ENCODE peak calls at places on chromosomes 4 and X, in five cellular contexts. One of them, this sample, is unnamed.

GRCh38 chrX:107154787-107155620 is 36.4 kb upstream of the RBM41 start:
- DNase-seq in left lung: no peak
- DNase-seq in body of pancreas: no peak
- DNase-seq in fibroblast of pulmonary artery: peak; percentile 0
- DNase-seq in ovary: no peak
- DNase-seq in this sample: no peak

GRCh38 chr4:87009095-87009648 is 74.4 kb downstream of the AFF1 start:
- DNase-seq in left lung: no peak
- DNase-seq in body of pancreas: no peak
- DNase-seq in fibroblast of pulmonary artery: no peak
- DNase-seq in ovary: no peak
- DNase-seq in this sample: no peak

GRCh38 chrX:101230636-101231035 is 11.1 kb downstream of the DRP2 start:
- DNase-seq in left lung: no peak
- DNase-seq in body of pancreas: no peak
- DNase-seq in fibroblast of pulmonary artery: no peak
- DNase-seq in ovary: no peak
- DNase-seq in this sample: no peak

GRCh38 chr4:39699676-39700409 is 1.9 kb downstream of the UBE2K start:
- DNase-seq in left lung: no peak
- DNase-seq in body of pancreas: no peak
- DNase-seq in fibroblast of pulmonary artery: peak; percentile 36
- DNase-seq in ovary: no peak
- DNase-seq in this sample: no peak

GRCh38 chrX:109472939-109473713 is 8.8 kb downstream of the GUCY2F start:
- DNase-seq in left lung: no peak
- DNase-seq in body of pancreas: no peak
- DNase-seq in fibroblast of pulmonary artery: peak; percentile 81
- DNase-seq in ovary: no peak
- DNase-seq in this sample: peak; percentile 9

GRCh38 chr4:56641494-56642051 is 39.5 kb downstream of the HOPX start:
- DNase-seq in left lung: no peak
- DNase-seq in body of pancreas: no peak
- DNase-seq in fibroblast of pulmonary artery: peak; percentile 90
- DNase-seq in ovary: no peak
- DNase-seq in this sample: no peak

GRCh38 chr4:102497986-102498385 is 3.2 kb upstream of the NFKB1 start:
- DNase-seq in left lung: no peak
- DNase-seq in body of pancreas: no peak
- DNase-seq in fibroblast of pulmonary artery: no peak
- DNase-seq in ovary: no peak
- DNase-seq in this sample: no peak

GRCh38 chr4:182575225-182575624 is 332.0 kb downstream of the TENM3 start:
- DNase-seq in left lung: no peak
- DNase-seq in body of pancreas: no peak
- DNase-seq in fibroblast of pulmonary artery: no peak
- DNase-seq in ovary: no peak
- DNase-seq in this sample: no peak

GRCh38 chrX:132292753-132293152 is 73.5 kb upstream of the RAP2C start:
- DNase-seq in left lung: no peak
- DNase-seq in body of pancreas: peak; percentile 37
- DNase-seq in fibroblast of pulmonary artery: peak; percentile 71
- DNase-seq in ovary: peak; percentile 20
- DNase-seq in this sample: peak; percentile 42

GRCh38 chrX:38138900-38139299 is 81.8 kb downstream of the SRPX start:
- DNase-seq in left lung: no peak
- DNase-seq in body of pancreas: no peak
- DNase-seq in fibroblast of pulmonary artery: no peak
- DNase-seq in ovary: no peak
- DNase-seq in this sample: no peak

GRCh38 chrX:23317799-23318724 is 16.6 kb upstream of the PTCHD1 start:
- DNase-seq in left lung: peak; percentile 51
- DNase-seq in body of pancreas: no peak
- DNase-seq in fibroblast of pulmonary artery: peak; percentile 8
- DNase-seq in ovary: no peak
- DNase-seq in this sample: peak; percentile 58

GRCh38 chr4:182310316-182310715 is 67.1 kb downstream of the TENM3 start:
- DNase-seq in left lung: no peak
- DNase-seq in body of pancreas: no peak
- DNase-seq in fibroblast of pulmonary artery: no peak
- DNase-seq in ovary: no peak
- DNase-seq in this sample: no peak

GRCh38 chr4:152054731-152055130 is 293.9 kb upstream of the GATB start:
- DNase-seq in left lung: no peak
- DNase-seq in body of pancreas: no peak
- DNase-seq in fibroblast of pulmonary artery: no peak
- DNase-seq in ovary: no peak
- DNase-seq in this sample: no peak

GRCh38 chrX:46903458-46904242 is 8.6 kb upstream of the JADE3 start:
- DNase-seq in left lung: peak; percentile 84
- DNase-seq in body of pancreas: peak; percentile 89
- DNase-seq in fibroblast of pulmonary artery: peak; percentile 76
- DNase-seq in ovary: peak; percentile 81
- DNase-seq in this sample: peak; percentile 56

GRCh38 chr4:10529256-10529890 is 72.1 kb upstream of the ZNF518B start:
- DNase-seq in left lung: no peak
- DNase-seq in body of pancreas: no peak
- DNase-seq in fibroblast of pulmonary artery: peak; percentile 72
- DNase-seq in ovary: no peak
- DNase-seq in this sample: no peak

DNA sequence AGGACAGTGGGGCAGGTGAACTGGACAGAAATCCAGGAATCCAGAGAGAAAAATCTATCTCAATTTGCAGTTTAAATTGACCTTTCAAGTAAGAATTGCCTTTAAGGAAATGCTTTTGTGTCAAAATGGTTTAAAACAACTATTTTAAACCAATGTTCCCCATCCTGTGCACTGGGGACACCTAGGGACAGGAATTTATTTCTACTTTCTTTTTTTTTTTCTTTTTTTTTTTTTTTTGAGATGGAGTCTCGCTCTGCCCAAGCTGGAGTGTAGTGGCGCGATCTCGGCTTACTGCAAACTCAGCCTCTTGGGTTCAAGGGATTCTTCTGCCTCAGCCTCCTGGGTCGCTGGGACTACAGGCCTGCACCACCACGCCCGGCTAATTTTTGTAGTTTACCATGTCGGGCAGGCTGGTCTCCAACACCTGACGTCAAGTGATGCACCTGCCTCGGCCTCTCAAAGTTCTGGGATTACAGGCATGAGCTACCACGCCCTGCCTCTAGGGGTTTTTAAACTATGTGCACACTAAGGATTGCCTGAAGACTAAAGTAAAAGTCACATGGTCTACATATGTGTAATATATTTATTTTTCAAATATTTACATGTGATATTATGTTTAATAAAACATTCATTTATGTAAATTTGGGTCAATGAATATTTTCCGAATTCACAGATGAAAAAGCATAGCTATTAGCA is 1213.4 kb downstream of the STIM2 start:
- DNase-seq in left lung: no peak
- DNase-seq in body of pancreas: no peak
- DNase-seq in fibroblast of pulmonary artery: no peak
- DNase-seq in ovary: no peak
- DNase-seq in this sample: no peak
- TF ChIP-seq CTCF in left lung: no peak
- TF ChIP-seq CTCF in body of pancreas: no peak
- TF ChIP-seq CTCF in fibroblast of pulmonary artery: peak; percentile 1
- TF ChIP-seq CTCF in ovary: no peak
- TF ChIP-seq CTCF in this sample: no peak

GRCh38 chr4:132076829-132077228 is 1072.3 kb upstream of the PCDH10 start:
- DNase-seq in left lung: no peak
- DNase-seq in body of pancreas: no peak
- DNase-seq in fibroblast of pulmonary artery: no peak
- DNase-seq in ovary: no peak
- DNase-seq in this sample: no peak
- TF ChIP-seq CTCF in left lung: no peak
- TF ChIP-seq CTCF in body of pancreas: no peak
- TF ChIP-seq CTCF in fibroblast of pulmonary artery: peak; percentile 5
- TF ChIP-seq CTCF in ovary: no peak
- TF ChIP-seq CTCF in this sample: no peak

GRCh38 chr4:164977243-164978164 is at the start of gene TRIM61:
- DNase-seq in left lung: peak; percentile 84
- DNase-seq in body of pancreas: peak; percentile 27
- DNase-seq in fibroblast of pulmonary artery: peak; percentile 55
- DNase-seq in ovary: peak; percentile 52
- DNase-seq in this sample: peak; percentile 79
- TF ChIP-seq CTCF in left lung: no peak
- TF ChIP-seq CTCF in body of pancreas: no peak
- TF ChIP-seq CTCF in fibroblast of pulmonary artery: no peak
- TF ChIP-seq CTCF in ovary: no peak
- TF ChIP-seq CTCF in this sample: peak; percentile 24

DNA sequence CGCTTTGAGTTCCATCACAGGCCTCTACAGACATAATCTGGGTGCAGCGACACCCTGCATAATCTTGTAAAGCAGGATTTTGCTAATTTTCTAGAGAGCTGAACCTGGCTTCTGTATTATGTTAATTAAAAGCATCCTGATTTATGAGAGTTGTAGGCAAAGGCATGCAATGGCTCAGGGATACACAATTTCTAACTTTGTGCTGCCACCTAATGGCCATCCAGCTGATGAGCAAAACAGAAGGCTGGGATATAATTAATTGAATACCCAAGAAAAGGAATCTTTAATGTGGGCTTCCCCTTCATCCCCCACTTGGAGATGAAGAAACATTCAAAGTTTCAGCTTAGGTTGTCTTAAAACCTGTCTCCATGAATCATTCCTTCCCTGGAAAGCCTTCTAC is 78.1 kb downstream of the BMP15 start:
- DNase-seq in left lung: no peak
- DNase-seq in body of pancreas: peak; percentile 39
- DNase-seq in fibroblast of pulmonary artery: peak; percentile 39
- DNase-seq in ovary: no peak
- DNase-seq in this sample: peak; percentile 1
- TF ChIP-seq CTCF in left lung: peak; percentile 22
- TF ChIP-seq CTCF in body of pancreas: peak; percentile 61
- TF ChIP-seq CTCF in fibroblast of pulmonary artery: peak; percentile 55
- TF ChIP-seq CTCF in ovary: no peak
- TF ChIP-seq CTCF in this sample: peak; percentile 25

DNA sequence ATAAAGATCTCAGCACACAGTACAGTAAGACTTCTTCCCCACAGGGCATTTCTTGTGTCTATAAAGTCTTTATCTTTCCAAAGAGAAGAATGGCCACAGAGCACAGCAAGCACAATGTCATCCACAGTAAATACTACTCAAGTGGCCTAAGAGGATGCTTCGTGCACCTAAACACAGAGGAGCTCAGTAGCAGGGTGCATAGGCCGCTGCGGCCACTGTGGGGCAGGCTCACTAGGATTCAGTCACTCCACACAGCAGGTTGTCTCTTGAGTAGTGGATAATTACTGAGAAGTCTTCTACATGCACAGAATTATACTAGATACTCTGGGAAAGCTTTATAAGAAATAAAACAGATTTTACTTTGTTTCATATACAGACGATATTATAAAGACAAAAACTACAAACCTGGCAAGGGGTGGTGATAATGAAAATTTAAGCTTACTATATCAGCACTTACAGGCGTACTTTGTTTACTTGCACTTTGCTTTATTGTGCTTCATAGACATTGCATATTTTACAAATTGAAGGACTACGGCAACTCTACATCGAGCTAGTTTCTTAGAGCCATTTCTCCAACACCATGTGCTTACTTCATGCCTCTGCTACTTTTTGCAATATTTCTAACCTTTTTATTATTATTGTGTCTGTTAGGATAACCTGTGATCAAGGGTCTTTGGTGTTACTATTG is 78.5 kb downstream of the PRDM5 start:
- DNase-seq in left lung: peak; percentile 78
- DNase-seq in body of pancreas: peak; percentile 16
- DNase-seq in fibroblast of pulmonary artery: no peak
- DNase-seq in ovary: no peak
- DNase-seq in this sample: no peak
- TF ChIP-seq CTCF in left lung: peak; percentile 21
- TF ChIP-seq CTCF in body of pancreas: peak; percentile 37
- TF ChIP-seq CTCF in fibroblast of pulmonary artery: no peak
- TF ChIP-seq CTCF in ovary: no peak
- TF ChIP-seq CTCF in this sample: no peak

GRCh38 chr4:3046149-3046548 is 28.2 kb downstream of the HTT-AS start:
- DNase-seq in left lung: no peak
- DNase-seq in body of pancreas: no peak
- DNase-seq in fibroblast of pulmonary artery: no peak
- DNase-seq in ovary: no peak
- DNase-seq in this sample: no peak
- TF ChIP-seq CTCF in left lung: no peak
- TF ChIP-seq CTCF in body of pancreas: no peak
- TF ChIP-seq CTCF in fibroblast of pulmonary artery: no peak
- TF ChIP-seq CTCF in ovary: no peak
- TF ChIP-seq CTCF in this sample: no peak

DNA sequence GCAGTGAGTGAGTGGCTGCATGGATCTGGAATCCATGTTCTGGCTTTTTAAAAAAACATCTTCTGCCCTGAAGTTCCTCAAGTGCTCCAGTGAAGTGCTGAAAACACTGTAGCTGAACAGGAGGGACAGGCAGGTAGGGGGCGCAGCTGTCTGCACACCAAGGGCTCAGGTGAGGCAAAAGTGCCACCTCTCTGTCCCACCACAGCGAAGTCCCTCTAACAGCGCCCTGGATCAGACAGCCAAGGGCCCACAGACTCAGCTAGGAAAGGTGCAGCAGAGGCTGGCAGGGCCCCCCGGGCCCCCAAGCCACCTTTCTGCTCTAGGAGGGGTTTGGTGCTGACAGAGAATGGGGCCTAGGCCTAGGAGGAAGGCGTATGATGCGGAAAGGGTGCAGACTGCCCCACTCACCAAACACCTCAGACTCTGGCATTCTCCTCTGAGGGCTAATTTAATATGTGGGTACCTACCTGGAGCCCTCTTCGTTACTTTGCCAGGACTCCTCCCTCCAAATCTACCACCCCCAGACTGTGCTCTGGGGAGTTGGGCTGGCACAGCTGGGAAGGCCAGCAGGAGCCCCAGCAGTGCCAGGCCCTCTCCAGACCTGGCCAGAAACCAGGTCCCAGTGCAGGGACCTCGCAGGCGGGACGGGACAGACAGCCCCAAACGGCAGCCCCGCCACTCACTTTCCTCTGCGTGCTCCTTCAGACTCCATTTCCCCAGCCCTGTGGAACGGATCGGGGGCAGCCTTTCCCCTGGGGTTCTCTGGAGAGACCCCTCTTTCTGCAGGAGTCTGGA is 73.7 kb downstream of the ENPP6 start:
- DNase-seq in left lung: no peak
- DNase-seq in body of pancreas: no peak
- DNase-seq in fibroblast of pulmonary artery: no peak
- DNase-seq in ovary: no peak
- DNase-seq in this sample: no peak
- TF ChIP-seq CTCF in left lung: no peak
- TF ChIP-seq CTCF in body of pancreas: no peak
- TF ChIP-seq CTCF in fibroblast of pulmonary artery: no peak
- TF ChIP-seq CTCF in ovary: no peak
- TF ChIP-seq CTCF in this sample: peak; percentile 21

GRCh38 chr4:98467627-98468072 is 190.8 kb downstream of the TSPAN5 start:
- DNase-seq in left lung: no peak
- DNase-seq in body of pancreas: peak; percentile 83
- DNase-seq in fibroblast of pulmonary artery: peak; percentile 96
- DNase-seq in ovary: peak; percentile 81
- DNase-seq in this sample: peak; percentile 72
- TF ChIP-seq CTCF in left lung: peak; percentile 69
- TF ChIP-seq CTCF in body of pancreas: peak; percentile 85
- TF ChIP-seq CTCF in fibroblast of pulmonary artery: peak; percentile 85
- TF ChIP-seq CTCF in ovary: peak; percentile 88
- TF ChIP-seq CTCF in this sample: peak; percentile 82